ENCODE peak calls at places on chromosomes 16 and 17, in five cellular contexts. B is AG04449; H is activated CD8-positive, alpha-beta T cell treated with anti-CD3 and anti-CD28 coated beads for 36 hours; A is transverse colon; Y is AG10803. R is an unnamed sample.

GRCh38 chr16:5639531-5639930 is 541.9 kb upstream of the EEF2KMT start:
- DNase-seq in B (no peak), H (no peak), A (no peak), Y (no peak), R (no peak)

GRCh38 chr16:63130942-63131341 is 1094.7 kb upstream of the CDH8 start:
- DNase-seq in B (no peak), H (no peak), A (no peak), Y (no peak), R (no peak)

GRCh38 chr16:56620311-56620897 is 5.2 kb upstream of the MT1E start:
- DNase-seq in B (no peak), H (no peak), A (no peak), Y (no peak), R (no peak)

GRCh38 chr16:57638381-57638780 is 10.0 kb downstream of the ADGRG1 start:
- DNase-seq in B (no peak), H (no peak), A (no peak), Y (no peak), R (no peak)

GRCh38 chr17:63151981-63152523 is 186.0 kb downstream of the TANC2 start:
- DNase-seq in B (no peak), H (no peak), A (no peak), Y (peak), R (peak)

GRCh38 chr16:48392407-48392806 is 7.2 kb upstream of the SIAH1 start:
- DNase-seq in B (no peak), H (no peak), A (no peak), Y (no peak), R (no peak)

GRCh38 chr16:57999971-58000705 is at the start of gene ZNF319:
- DNase-seq in B (no peak), H (peak), A (no peak), Y (peak), R (no peak)

GRCh38 chr16:53999123-53999522 is 287.5 kb downstream of the IRX3 start:
- DNase-seq in B (no peak), H (no peak), A (no peak), Y (no peak), R (no peak)

GRCh38 chr17:32323784-32324590 is 18.0 kb downstream of the C17orf75 start:
- DNase-seq in B (no peak), H (peak), A (peak), Y (peak), R (peak)

GRCh38 chr17:57555636-57556175 is 189.4 kb downstream of the CCDC182 start:
- DNase-seq in B (no peak), H (no peak), A (no peak), Y (no peak), R (no peak)

GRCh38 chr17:44005865-44006580 is 1.6 kb downstream of the NAGS start:
- DNase-seq in B (no peak), H (peak), A (peak), Y (no peak), R (peak)

GRCh38 chr16:68395806-68396205 is 52.5 kb downstream of the SMPD3 start:
- DNase-seq in B (no peak), H (no peak), A (no peak), Y (no peak), R (no peak)

GRCh38 chr17:79624658-79625478 is 14.0 kb upstream of the RBFOX3 start:
- DNase-seq in B (no peak), H (no peak), A (peak), Y (no peak), R (no peak)

GRCh38 chr17:70599198-70599597 is 429.9 kb downstream of the KCNJ2 start:
- DNase-seq in B (no peak), H (no peak), A (no peak), Y (no peak), R (no peak)

GRCh38 chr17:81237591-81238489 is 1.0 kb downstream of the TEPSIN start:
- DNase-seq in B (no peak), H (no peak), A (no peak), Y (no peak), R (no peak)

GRCh38 chr17:77528516-77529327 is 388.0 kb downstream of the SEC14L1 start:
- DNase-seq in B (no peak), H (peak), A (no peak), Y (no peak), R (no peak)

GRCh38 chr17:6894206-6894528 is 62.6 kb upstream of the TEKT1 start:
- DNase-seq in B (no peak), H (peak), A (no peak), Y (no peak), R (no peak)

GRCh38 chr16:72025404-72026114 is 17.0 kb downstream of the DHODH start:
- DNase-seq in B (no peak), H (no peak), A (no peak), Y (no peak), R (no peak)

GRCh38 chr17:73634629-73635028 is 9.6 kb downstream of the SDK2 start:
- DNase-seq in B (no peak), H (no peak), A (no peak), Y (no peak), R (no peak)

GRCh38 chr17:4920351-4921048 is 11.6 kb upstream of the GP1BA start:
- DNase-seq in B (no peak), H (no peak), A (no peak), Y (peak), R (no peak)

GRCh38 chr16:67144943-67145342 is 5.9 kb downstream of the B3GNT9 start:
- DNase-seq in B (no peak), H (no peak), A (no peak), Y (no peak), R (no peak)

GRCh38 chr17:72562628-72563188 is 441.9 kb downstream of the SOX9 start:
- DNase-seq in B (no peak), H (no peak), A (no peak), Y (no peak), R (no peak)

GRCh38 chr16:11333696-11334095 is 11.6 kb upstream of the RMI2 start:
- DNase-seq in B (no peak), H (no peak), A (no peak), Y (no peak), R (no peak)

GRCh38 chr17:77875881-77876509 is 82.5 kb upstream of the TNRC6C start:
- DNase-seq in B (no peak), H (peak), A (no peak), Y (peak), R (no peak)

GRCh38 chr17:14201595-14201994 is 35.1 kb downstream of the CDRT15 start:
- DNase-seq in B (no peak), H (peak), A (peak), Y (no peak), R (no peak)

GRCh38 chr17:28519236-28519635 is 13.1 kb downstream of the FOXN1 start:
- DNase-seq in B (no peak), H (no peak), A (peak), Y (no peak), R (no peak)

GRCh38 chr16:84312783-84313382 is 18.2 kb downstream of the WFDC1 start:
- DNase-seq in B (no peak), H (no peak), A (peak), Y (no peak), R (no peak)

GRCh38 chr17:56973520-56973919 is 4.4 kb upstream of the SCPEP1 start:
- DNase-seq in B (no peak), H (no peak), A (no peak), Y (no peak), R (no peak)

GRCh38 chr17:63232565-63233310 is 213.4 kb downstream of the CYB561 start:
- DNase-seq in B (no peak), H (no peak), A (no peak), Y (no peak), R (no peak)

GRCh38 chr17:7464081-7464480 is 15.3 kb downstream of the ZBTB4 start:
- DNase-seq in B (no peak), H (no peak), A (no peak), Y (no peak), R (no peak)

GRCh38 chr17:62657664-62658063 is 30.2 kb downstream of the MRC2 start:
- DNase-seq in B (no peak), H (no peak), A (no peak), Y (no peak), R (no peak)

GRCh38 chr16:69724414-69724873 is 1.9 kb downstream of the NQO1 start:
- DNase-seq in B (no peak), H (no peak), A (no peak), Y (no peak), R (no peak)

GRCh38 chr17:82242977-82243647 is 14.3 kb downstream of the SLC16A3 start:
- DNase-seq in B (peak), H (no peak), A (peak), Y (peak), R (no peak)

GRCh38 chr17:50865060-50865867 is 890 bp downstream of the TOB1 start:
- DNase-seq in B (no peak), H (peak), A (peak), Y (peak), R (peak)

GRCh38 chr17:36529121-36529520 is 5.5 kb downstream of the MYO19 start:
- DNase-seq in B (no peak), H (no peak), A (no peak), Y (peak), R (no peak)

GRCh38 chr16:24717411-24717810 is 12.0 kb upstream of the TNRC6A start:
- DNase-seq in B (no peak), H (no peak), A (no peak), Y (peak), R (no peak)

GRCh38 chr17:33686171-33686570 is 393.1 kb upstream of the ASIC2 start:
- DNase-seq in B (no peak), H (peak), A (no peak), Y (no peak), R (peak)

GRCh38 chr16:57752581-57753447 is 17.2 kb downstream of the KATNB1 start:
- DNase-seq in B (no peak), H (no peak), A (no peak), Y (no peak), R (no peak)

GRCh38 chr17:78337244-78338109 is 22.4 kb downstream of the SOCS3 start:
- DNase-seq in B (no peak), H (no peak), A (peak), Y (peak), R (peak)

DNA sequence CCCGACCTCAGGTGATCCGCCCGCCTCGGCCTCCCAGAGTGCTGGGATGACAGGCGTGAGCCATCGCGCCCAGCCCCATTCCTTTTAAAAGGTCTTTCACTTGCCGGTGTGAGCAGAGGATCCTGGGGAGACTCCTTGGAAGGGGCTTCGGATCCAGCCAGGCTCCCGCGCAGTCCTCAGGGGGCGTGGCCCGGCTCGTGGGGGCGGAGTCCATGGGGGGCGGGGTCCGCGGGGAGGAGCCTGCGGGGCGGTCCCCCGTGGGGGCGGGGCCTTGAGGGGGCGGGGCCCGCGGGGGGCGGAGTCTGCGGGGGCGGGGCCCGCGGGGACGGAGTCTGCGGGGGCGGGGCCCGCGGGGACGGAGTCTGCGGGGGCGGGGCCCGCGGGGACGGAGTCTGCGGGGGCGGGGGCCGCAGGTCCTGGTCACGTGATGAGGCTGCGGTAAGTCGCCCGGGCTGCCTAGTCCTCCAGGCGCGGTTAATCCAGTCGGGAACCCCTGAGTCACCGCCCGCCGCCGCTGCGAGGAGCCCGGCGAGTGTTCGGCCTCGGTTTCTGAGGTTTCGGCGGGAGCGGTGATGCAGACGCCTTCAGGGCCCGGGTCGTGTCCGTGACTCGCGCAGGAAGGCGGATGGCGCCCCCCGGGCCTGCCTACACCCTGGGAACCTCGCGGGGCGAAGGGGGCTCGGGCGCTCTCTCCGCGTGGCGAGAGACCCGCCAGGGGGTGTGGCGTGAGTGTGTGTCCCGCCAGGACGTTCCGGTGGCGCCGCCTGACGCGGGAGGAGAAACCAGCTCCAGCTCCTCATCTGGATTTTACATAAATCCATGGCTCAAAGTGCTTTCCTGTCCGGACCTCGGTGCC is 23.6 kb upstream of the ABR start:
- DNase-seq in B (no peak), H (peak), A (peak), Y (peak), R (peak)
- TF ChIP-seq CTCF in B (no peak), H (no peak), A (no peak), Y (peak), R (no peak)

GRCh38 chr17:16352838-16353701 is at the start of gene CENPV:
- DNase-seq in B (no peak), H (peak), A (peak), Y (peak), R (peak)
- TF ChIP-seq CTCF in B (no peak), H (no peak), A (no peak), Y (no peak), R (peak)

GRCh38 chr16:1346422-1347285 is 5.0 kb downstream of the TSR3 start:
- DNase-seq in B (no peak), H (no peak), A (no peak), Y (no peak), R (no peak)
- TF ChIP-seq CTCF in B (no peak), H (no peak), A (no peak), Y (no peak), R (no peak)

DNA sequence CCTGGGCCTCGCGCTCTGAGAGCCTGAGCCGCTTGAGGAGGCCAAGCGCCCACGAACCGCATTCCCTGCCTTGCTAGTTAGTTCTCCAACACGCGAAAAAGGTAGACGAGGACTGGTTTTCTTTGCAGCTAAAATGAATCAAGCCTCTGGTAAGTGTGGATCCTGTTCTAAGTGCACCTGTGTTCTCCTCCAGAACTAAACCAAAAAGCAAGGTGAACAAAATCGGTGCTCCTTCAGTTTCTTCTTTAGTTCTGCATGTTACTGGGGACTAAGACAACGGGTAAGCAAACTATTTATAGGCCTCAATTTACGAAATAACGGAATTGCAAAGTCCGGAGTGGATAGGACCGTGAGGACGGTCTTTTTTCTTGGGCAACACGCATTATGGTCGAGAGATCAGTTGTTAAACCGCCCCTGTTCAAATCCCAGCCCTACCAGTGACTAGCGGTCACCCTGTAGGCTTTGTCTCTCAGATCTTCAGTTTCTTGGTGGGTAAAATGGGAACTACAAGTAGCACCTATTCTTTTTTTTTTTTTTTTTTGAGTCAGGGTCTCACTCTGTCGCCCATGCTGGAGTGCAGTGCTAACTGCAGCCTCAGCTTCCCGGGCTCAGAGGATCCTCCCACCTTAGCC is 993 bp upstream of the ANKRD11 start:
- DNase-seq in B (no peak), H (no peak), A (no peak), Y (peak), R (no peak)
- TF ChIP-seq CTCF in B (no peak), H (peak), A (peak), Y (peak), R (no peak)

GRCh38 chr17:45720386-45720785 is 63.7 kb upstream of the CRHR1 start:
- DNase-seq in B (no peak), H (no peak), A (no peak), Y (no peak), R (no peak)

GRCh38 chr17:45722161-45722560 is 62.0 kb upstream of the CRHR1 start:
- DNase-seq in B (no peak), H (no peak), A (no peak), Y (no peak), R (no peak)

GRCh38 chr17:45718791-45719190 is 65.3 kb upstream of the CRHR1 start:
- DNase-seq in B (no peak), H (no peak), A (no peak), Y (no peak), R (no peak)

GRCh38 chr17:45715787-45716186 is 68.3 kb upstream of the CRHR1 start:
- DNase-seq in B (no peak), H (no peak), A (no peak), Y (no peak), R (no peak)

GRCh38 chr17:45719335-45720071 is 64.6 kb upstream of the CRHR1 start:
- DNase-seq in B (peak), H (no peak), A (no peak), Y (peak), R (no peak)
- TF ChIP-seq CTCF in B (peak), H (peak), A (no peak), Y (peak), R (no peak)

GRCh38 chr16:3879887-3880564 is 487 bp downstream of the CREBBP start:
- DNase-seq in B (no peak), H (peak), A (peak), Y (peak), R (peak)
- TF ChIP-seq CTCF in B (peak), H (no peak), A (no peak), Y (peak), R (peak)

GRCh38 chr16:1983053-1983543 is 895 bp upstream of the GFER start:
- DNase-seq in B (no peak), H (no peak), A (no peak), Y (no peak), R (no peak)

GRCh38 chr16:1981972-1982574 is 804 bp upstream of the NOXO1 start:
- DNase-seq in B (no peak), H (no peak), A (peak), Y (no peak), R (no peak)

GRCh38 chr16:1985466-1986150 is 1.6 kb downstream of the GFER start:
- DNase-seq in B (no peak), H (no peak), A (peak), Y (no peak), R (no peak)

GRCh38 chr16:1984347-1985225 is 593 bp downstream of the GFER start:
- DNase-seq in B (no peak), H (no peak), A (peak), Y (no peak), R (no peak)

DNA sequence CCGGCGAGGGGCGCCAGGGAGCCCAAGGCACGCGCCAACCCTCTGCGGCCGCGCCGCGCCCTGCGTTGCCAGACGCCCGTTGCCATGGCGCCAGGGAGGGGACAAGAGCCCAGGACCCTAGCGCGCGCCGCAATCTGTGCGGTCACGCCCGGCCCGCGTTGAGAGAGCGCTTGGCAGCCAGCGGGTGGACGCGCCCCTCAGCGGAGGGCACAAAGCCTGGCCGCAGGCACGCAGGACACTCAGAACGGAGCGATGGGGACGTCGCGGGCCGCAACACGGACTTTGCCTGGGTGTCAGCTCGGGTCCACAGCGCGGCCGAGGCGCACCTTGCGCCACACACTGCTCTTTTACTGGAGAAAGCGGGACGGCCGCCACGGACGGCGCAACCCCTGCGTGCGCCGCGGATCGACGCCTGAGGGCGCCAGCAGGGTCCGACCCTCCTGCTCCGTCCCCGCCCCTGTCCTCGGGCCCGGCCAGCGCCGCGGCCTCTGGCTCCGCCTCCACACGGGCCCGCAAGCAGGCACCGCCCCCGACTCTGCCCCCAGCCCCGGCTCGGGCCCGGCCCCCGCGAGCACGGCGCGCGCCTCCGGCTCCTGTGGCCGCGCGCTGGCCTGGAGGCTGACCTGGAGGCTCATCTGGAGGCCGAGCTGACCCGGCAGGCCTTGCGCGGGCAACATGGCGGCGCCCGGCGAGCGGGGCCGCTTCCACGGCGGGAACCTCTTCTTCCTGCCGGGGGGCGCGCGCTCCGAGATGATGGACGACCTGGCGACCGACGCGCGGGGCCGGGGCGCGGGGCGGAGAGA is at the start of gene GFER:
- DNase-seq in B (peak), H (peak), A (peak), Y (peak), R (peak)
- TF ChIP-seq CTCF in B (peak), H (peak), A (peak), Y (peak), R (peak)

GRCh38 chr17:17693253-17693954 is 12.1 kb downstream of the RAI1 start:
- DNase-seq in B (no peak), H (no peak), A (peak), Y (no peak), R (no peak)
- TF ChIP-seq CTCF in B (no peak), H (no peak), A (no peak), Y (no peak), R (no peak)

DNA sequence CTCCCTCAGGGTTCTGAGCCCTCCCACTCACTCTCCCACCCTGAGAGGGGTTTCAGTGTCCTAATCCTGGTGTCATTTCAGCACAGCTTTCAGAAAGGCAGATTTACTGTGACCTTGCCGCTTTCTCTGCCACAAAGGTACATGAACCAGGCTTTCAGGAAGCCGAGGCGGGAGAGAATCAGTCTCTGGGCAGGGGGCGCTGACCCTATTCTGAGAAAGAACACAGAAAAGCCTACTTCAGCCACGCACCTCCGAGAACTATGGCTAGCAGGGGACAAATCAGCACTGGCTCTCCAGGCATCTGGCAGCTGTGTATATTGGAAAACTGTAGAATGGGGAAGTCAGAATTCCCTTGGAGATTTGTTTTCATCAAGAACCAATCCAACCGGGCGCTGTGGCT is 57.7 kb upstream of the BCAR1 start:
- DNase-seq in B (no peak), H (no peak), A (no peak), Y (no peak), R (no peak)
- TF ChIP-seq CTCF in B (no peak), H (no peak), A (no peak), Y (no peak), R (no peak)